ENCODE peak calls at places on chromosomes 5 and 9, in six cellular contexts. L is A673, G is astrocyte of the spinal cord, N is uterus, W is upper lobe of left lung, S is cardiac fibroblast. K is an unnamed sample.

GRCh38 chr5:142248853-142249462 is 75.9 kb downstream of the SPRY4 start:
- DNase-seq in N (no peak), L (no peak), S (no peak), G (peak; percentile 50), W (peak; percentile 81), K (no peak)

GRCh38 chr9:79134654-79135053 is 437.1 kb upstream of the TLE4 start:
- DNase-seq in G (peak; percentile 6), W (no peak), S (peak; percentile 18), L (peak; percentile 56), N (no peak), K (no peak)

GRCh38 chr9:119873877-119874276 is 504.6 kb upstream of the BRINP1 start:
- DNase-seq in N (no peak), S (no peak), W (no peak), G (no peak), L (no peak), K (no peak)

GRCh38 chr5:175444905-175445456 is 999 bp upstream of the DRD1 start:
- DNase-seq in W (peak; percentile 53), L (no peak), S (no peak), G (no peak), N (no peak), K (no peak)

GRCh38 chr9:13181652-13182051 is 97.8 kb downstream of the MPDZ start:
- DNase-seq in W (no peak), N (no peak), G (no peak), S (no peak), L (peak; percentile 30), K (no peak)

GRCh38 chr9:135307314-135307713 is 172.3 kb upstream of the PPP1R26 start:
- DNase-seq in G (no peak), N (no peak), W (no peak), S (no peak), L (no peak), K (no peak)

GRCh38 chr5:20555034-20555433 is 567.0 kb upstream of the CDH18 start:
- DNase-seq in S (no peak), L (no peak), G (no peak), N (no peak), W (no peak), K (no peak)

GRCh38 chr5:137502632-137503031 is 3.5 kb upstream of the SPOCK1 start:
- DNase-seq in N (no peak), L (no peak), W (no peak), S (no peak), G (no peak), K (no peak)

GRCh38 chr9:134885647-134886412 is 5.2 kb downstream of the FCN2 start:
- DNase-seq in S (no peak), N (no peak), W (peak; percentile 64), G (no peak), L (no peak), K (no peak)

GRCh38 chr5:1763960-1764605 is 35.6 kb downstream of the MRPL36 start:
- DNase-seq in G (no peak), W (no peak), S (no peak), L (no peak), N (no peak), K (no peak)

GRCh38 chr9:133901184-133901835 is 90.8 kb downstream of the VAV2 start:
- DNase-seq in L (no peak), G (no peak), W (no peak), N (no peak), S (no peak), K (no peak)

GRCh38 chr9:97983524-97984187 is 515 bp downstream of the ANP32B start:
- DNase-seq in S (peak; percentile 54), W (peak; percentile 93), G (no peak), N (no peak), L (peak; percentile 69), K (no peak)

GRCh38 chr5:82330506-82330905 is 52.4 kb upstream of the RPS23 start:
- DNase-seq in G (no peak), N (no peak), S (no peak), W (no peak), L (no peak), K (no peak)

GRCh38 chr5:138664276-138664943 is 88.8 kb upstream of the CTNNA1 start:
- DNase-seq in L (no peak), W (no peak), S (peak; percentile 51), G (no peak), N (no peak), K (no peak)

GRCh38 chr5:34684980-34685352 is 28.8 kb downstream of the RAI14 start:
- DNase-seq in W (no peak), S (no peak), N (no peak), G (no peak), L (no peak), K (no peak)

GRCh38 chr5:34682926-34683623 is 26.9 kb downstream of the RAI14 start:
- DNase-seq in W (no peak), N (no peak), S (peak; percentile 72), G (peak; percentile 73), L (no peak), K (no peak)

GRCh38 chr5:34686762-34687268 is 30.7 kb downstream of the RAI14 start:
- DNase-seq in G (peak; percentile 99), W (no peak), L (peak; percentile 69), S (peak; percentile 99), N (peak; percentile 95), K (peak; percentile 28)

GRCh38 chr5:34685485-34686197 is 29.5 kb downstream of the RAI14 start:
- DNase-seq in W (no peak), L (peak; percentile 46), G (peak; percentile 76), N (no peak), S (peak; percentile 92), K (no peak)

GRCh38 chr5:34684281-34684979 is 28.3 kb downstream of the RAI14 start:
- DNase-seq in G (peak; percentile 83), W (no peak), N (no peak), L (peak; percentile 80), S (peak; percentile 69), K (no peak)
- TF ChIP-seq CTCF in G (no peak), W (no peak), N (no peak), L (no peak), S (no peak), K (no peak)

GRCh38 chr9:5610491-5610890 is 18.4 kb upstream of the RIC1 start:
- DNase-seq in L (no peak), N (no peak), G (no peak), W (no peak), S (no peak), K (no peak)
- TF ChIP-seq CTCF in L (no peak), N (no peak), G (no peak), W (no peak), S (no peak), K (no peak)

GRCh38 chr5:129395247-129395646 is 64.9 kb upstream of the ADAMTS19 start:
- DNase-seq in N (no peak), L (no peak), G (no peak), W (no peak), S (no peak), K (no peak)

GRCh38 chr5:129398279-129398678 is 61.8 kb upstream of the ADAMTS19 start:
- DNase-seq in W (no peak), S (no peak), N (no peak), G (no peak), L (no peak), K (no peak)

GRCh38 chr5:129405222-129405621 is 54.9 kb upstream of the ADAMTS19 start:
- DNase-seq in S (no peak), W (no peak), N (no peak), L (no peak), G (no peak), K (no peak)

GRCh38 chr5:129399069-129399468 is 61.0 kb upstream of the ADAMTS19 start:
- DNase-seq in S (no peak), G (no peak), W (no peak), N (no peak), L (no peak), K (no peak)

GRCh38 chr5:129400395-129400983 is 59.6 kb upstream of the ADAMTS19 start:
- DNase-seq in L (no peak), N (no peak), S (peak; percentile 38), G (no peak), W (no peak), K (no peak)
- TF ChIP-seq CTCF in L (peak; percentile 42), N (peak; percentile 12), S (peak; percentile 19), G (no peak), W (no peak), K (no peak)

DNA sequence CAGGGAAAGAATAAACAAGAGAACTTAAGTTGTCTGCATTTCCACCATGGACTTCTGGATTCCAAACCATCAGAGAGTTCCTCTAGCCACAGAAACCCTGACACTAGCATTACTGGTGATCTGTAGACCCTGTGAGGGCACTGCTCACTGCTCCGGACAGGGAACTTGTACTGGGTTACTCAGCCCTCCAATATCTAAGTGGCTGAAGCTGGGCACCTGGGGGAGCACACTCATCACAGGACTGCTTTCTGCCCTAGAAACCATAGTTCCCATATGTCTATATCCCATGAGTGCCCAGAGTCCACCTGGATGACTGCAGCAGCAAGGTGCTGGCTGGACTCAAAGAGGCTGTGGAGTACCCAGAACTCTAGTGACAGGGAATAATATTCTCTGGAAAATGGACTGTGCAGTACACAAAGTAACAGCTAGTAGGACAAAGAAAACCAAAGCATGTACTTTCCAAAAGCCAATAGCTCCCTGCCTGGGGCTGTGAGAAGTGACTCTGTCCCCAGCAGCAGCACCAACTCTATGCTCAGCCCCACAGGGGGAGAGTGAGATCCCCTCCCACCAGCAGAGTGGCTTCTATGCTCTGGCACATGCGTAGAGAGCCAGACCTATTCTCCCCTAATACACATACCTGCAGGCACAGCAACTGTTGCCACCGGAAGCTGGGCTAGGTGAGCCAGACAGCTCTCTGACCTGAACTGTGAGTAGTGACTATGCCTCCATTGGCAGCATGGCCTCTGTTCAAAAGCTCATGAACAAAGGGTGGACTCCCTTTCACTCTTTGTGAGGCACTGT is 472.9 kb upstream of the FTMT start:
- DNase-seq in N (no peak), W (no peak), S (no peak), L (no peak), G (no peak), K (no peak)
- TF ChIP-seq CTCF in N (no peak), W (no peak), S (no peak), L (no peak), G (no peak), K (no peak)

K was measured in omental fat pad.